ENCODE peak calls at places on chromosomes 4 and X, in five cellular contexts. E, C, I, J and X are unnamed samples.
A peak's percentile ranks its signal among the peaks of the same experiment; 100 is the strongest.

GRCh38 chr4:113784497-113785254 is 23.1 kb upstream of the CAMK2D start:
- DNase-seq in E (no peak), C (peak; percentile 90), I (no peak), J (peak; percentile 99), X (no peak)

GRCh38 chr4:183335369-183335940 is 13.2 kb upstream of the CLDN24 start:
- DNase-seq in E (no peak), C (peak; percentile 71), I (no peak), J (peak; percentile 95), X (no peak)

GRCh38 chr4:81650871-81651270 is 179.2 kb upstream of the RASGEF1B start:
- DNase-seq in E (peak; percentile 5), C (no peak), I (no peak), J (peak; percentile 21), X (no peak)

GRCh38 chrX:135194684-135195083 is 23.5 kb upstream of the CT55 start:
- DNase-seq in E (no peak), C (no peak), I (no peak), J (no peak), X (no peak)

GRCh38 chr4:85058551-85058950 is 92.1 kb upstream of the WDFY3 start:
- DNase-seq in E (no peak), C (no peak), I (no peak), J (peak; percentile 7), X (no peak)

GRCh38 chr4:5383191-5383980 is 325.0 kb downstream of the EVC2 start:
- DNase-seq in E (no peak), C (no peak), I (no peak), J (no peak), X (no peak)

GRCh38 chr4:132180020-132180427 is 969.1 kb upstream of the PCDH10 start:
- DNase-seq in E (no peak), C (peak; percentile 29), I (no peak), J (peak; percentile 25), X (no peak)

GRCh38 chrX:39975094-39975865 is 122.5 kb downstream of the BCOR start:
- DNase-seq in E (no peak), C (no peak), I (no peak), J (peak; percentile 77), X (no peak)

GRCh38 chr4:54571762-54572542 is 85.8 kb upstream of the KIT start:
- DNase-seq in E (no peak), C (no peak), I (no peak), J (no peak), X (no peak)

GRCh38 chr4:2848449-2848848 is 4.8 kb downstream of the ADD1 start:
- DNase-seq in E (no peak), C (no peak), I (no peak), J (peak; percentile 60), X (no peak)